ENCODE peak calls at places on chromosomes 1 and 21, in six cellular contexts. W, O, A, E, D and T are unnamed samples.

GRCh38 chr1:7456683-7457082 is 314.4 kb upstream of the VAMP3 start:
- DNase-seq in W (no peak), A (no peak), E (no peak), D (no peak), O (no peak), T (no peak)

GRCh38 chr21:38619865-38620513 is 121.7 kb upstream of the ERG start:
- DNase-seq in E (peak; percentile 65), O (no peak), D (no peak), A (no peak), W (no peak), T (no peak)

GRCh38 chr1:82317671-82318070 is 516.9 kb downstream of the ADGRL2 start:
- DNase-seq in E (no peak), A (no peak), D (no peak), O (no peak), W (no peak), T (no peak)

GRCh38 chr21:29219165-29219770 is 79.5 kb upstream of the BACH1 start:
- DNase-seq in E (no peak), O (no peak), W (no peak), D (no peak), A (no peak), T (no peak)

GRCh38 chr1:243286409-243287127 is 30.7 kb downstream of the SDCCAG8 start:
- DNase-seq in W (peak; percentile 18), E (no peak), A (no peak), D (peak; percentile 42), O (no peak), T (no peak)

GRCh38 chr1:211648980-211649934 is 26.2 kb downstream of the NEK2 start:
- DNase-seq in W (no peak), E (peak; percentile 48), D (peak; percentile 44), O (no peak), A (peak; percentile 52), T (no peak)

GRCh38 chr1:20630730-20631129 is 2.5 kb upstream of the PINK1 start:
- DNase-seq in E (no peak), A (no peak), W (no peak), O (no peak), D (no peak), T (no peak)

GRCh38 chr1:108877858-108878257 is 1.1 kb downstream of the GPSM2 start:
- DNase-seq in W (peak; percentile 3), D (peak; percentile 37), O (no peak), A (no peak), E (no peak), T (no peak)

GRCh38 chr1:48500541-48501440 is 28.8 kb upstream of the SPATA6 start:
- DNase-seq in O (no peak), E (no peak), W (no peak), A (no peak), D (no peak), T (no peak)

GRCh38 chr1:218171302-218171893 is 113.7 kb upstream of the RRP15 start:
- DNase-seq in W (no peak), A (peak; percentile 49), E (no peak), O (no peak), D (peak; percentile 38), T (no peak)

GRCh38 chr1:187794561-187794960 is 965.8 kb downstream of the PLA2G4A start:
- DNase-seq in E (no peak), D (no peak), A (no peak), W (no peak), O (no peak), T (no peak)

GRCh38 chr1:116572079-116572478 is 1.3 kb upstream of the CD58 start:
- DNase-seq in D (no peak), E (no peak), W (no peak), A (no peak), O (no peak), T (no peak)

GRCh38 chr1:2921970-2922686 is 99.1 kb upstream of the ACTRT2 start:
- DNase-seq in D (no peak), E (no peak), O (no peak), A (no peak), W (peak; percentile 14), T (peak; percentile 10)

GRCh38 chr1:112727716-112728115 is 12.6 kb upstream of the PPM1J start:
- DNase-seq in A (peak; percentile 60), O (no peak), E (no peak), D (no peak), W (no peak), T (no peak)

GRCh38 chr1:145827966-145828365 is 4.0 kb downstream of the POLR3C start:
- DNase-seq in D (no peak), A (no peak), O (no peak), E (no peak), W (no peak), T (no peak)

GRCh38 chr1:26696645-26697440 is 1.0 kb downstream of the ARID1A start:
- DNase-seq in A (no peak), E (peak; percentile 43), O (no peak), W (peak; percentile 74), D (no peak), T (peak; percentile 75)

GRCh38 chr21:22258821-22259220 is 1260.6 kb downstream of the NCAM2 start:
- DNase-seq in D (no peak), O (no peak), W (no peak), E (no peak), A (no peak), T (no peak)

GRCh38 chr1:21338568-21339401 is 48.5 kb upstream of the ECE1 start:
- DNase-seq in E (peak; percentile 78), O (no peak), W (no peak), D (no peak), A (peak; percentile 35), T (no peak)

GRCh38 chr1:244735404-244735803 is 82.5 kb downstream of the DESI2 start:
- DNase-seq in A (no peak), D (no peak), W (no peak), O (no peak), E (no peak), T (no peak)

GRCh38 chr1:160641323-160642280 is 5.2 kb downstream of the SLAMF1 start:
- DNase-seq in W (no peak), D (no peak), A (no peak), O (no peak), E (no peak), T (peak; percentile 19)

GRCh38 chr1:87113313-87113712 is 198.9 kb downstream of the HS2ST1 start:
- DNase-seq in D (no peak), O (no peak), A (no peak), W (no peak), E (peak; percentile 35), T (no peak)